ENCODE peak calls at places on chromosomes 16 and 17, in eight cellular contexts. One of them, this sample, is unnamed. For H3K27me3, the result is how much of the 10 kb centered on the place peaks cover.

GRCh38 chr16:8740775-8741355 is 56.6 kb downstream of the TMEM186 start:
- DNase-seq in heart left ventricle: peak
- DNase-seq in AG04450: no peak
- DNase-seq in hepatocyte: peak
- DNase-seq in upper lobe of right lung: no peak
- DNase-seq in GM23248: no peak
- DNase-seq in brain microvascular endothelial cell: no peak
- DNase-seq in esophagus squamous epithelium: no peak
- DNase-seq in this sample: peak

GRCh38 chr17:7258731-7259554 is 3.3 kb downstream of the CLDN7 start:
- DNase-seq in heart left ventricle: no peak
- DNase-seq in AG04450: no peak
- DNase-seq in hepatocyte: peak
- DNase-seq in upper lobe of right lung: peak
- DNase-seq in GM23248: peak
- DNase-seq in brain microvascular endothelial cell: no peak
- DNase-seq in esophagus squamous epithelium: no peak
- DNase-seq in this sample: peak

GRCh38 chr17:28646039-28646754 is 1.2 kb upstream of the BLTP2 start:
- DNase-seq in heart left ventricle: no peak
- DNase-seq in AG04450: no peak
- DNase-seq in hepatocyte: peak
- DNase-seq in upper lobe of right lung: no peak
- DNase-seq in GM23248: peak
- DNase-seq in brain microvascular endothelial cell: no peak
- DNase-seq in esophagus squamous epithelium: no peak
- DNase-seq in this sample: peak

GRCh38 chr16:67995423-67995822 is 3.9 kb downstream of the DPEP2 start:
- DNase-seq in heart left ventricle: no peak
- DNase-seq in AG04450: no peak
- DNase-seq in hepatocyte: no peak
- DNase-seq in upper lobe of right lung: no peak
- DNase-seq in GM23248: no peak
- DNase-seq in brain microvascular endothelial cell: no peak
- DNase-seq in esophagus squamous epithelium: no peak
- DNase-seq in this sample: no peak

GRCh38 chr17:4771519-4772234 is at the start of gene TM4SF5:
- DNase-seq in heart left ventricle: no peak
- DNase-seq in AG04450: no peak
- DNase-seq in hepatocyte: peak
- DNase-seq in upper lobe of right lung: no peak
- DNase-seq in GM23248: no peak
- DNase-seq in brain microvascular endothelial cell: no peak
- DNase-seq in esophagus squamous epithelium: no peak
- DNase-seq in this sample: peak

GRCh38 chr16:53415504-53415903 is 18.8 kb upstream of the RBL2 start:
- DNase-seq in heart left ventricle: no peak
- DNase-seq in AG04450: no peak
- DNase-seq in hepatocyte: peak
- DNase-seq in upper lobe of right lung: no peak
- DNase-seq in GM23248: no peak
- DNase-seq in brain microvascular endothelial cell: no peak
- DNase-seq in esophagus squamous epithelium: no peak
- DNase-seq in this sample: peak

GRCh38 chr16:31440511-31441184 is 1.9 kb downstream of the ZNF843 start:
- DNase-seq in heart left ventricle: no peak
- DNase-seq in AG04450: no peak
- DNase-seq in hepatocyte: no peak
- DNase-seq in upper lobe of right lung: no peak
- DNase-seq in GM23248: peak
- DNase-seq in brain microvascular endothelial cell: no peak
- DNase-seq in esophagus squamous epithelium: no peak
- DNase-seq in this sample: no peak

GRCh38 chr17:9002610-9003354 is 18.5 kb upstream of the NTN1 start:
- DNase-seq in heart left ventricle: no peak
- DNase-seq in AG04450: no peak
- DNase-seq in hepatocyte: peak
- DNase-seq in upper lobe of right lung: no peak
- DNase-seq in GM23248: peak
- DNase-seq in brain microvascular endothelial cell: no peak
- DNase-seq in esophagus squamous epithelium: no peak
- DNase-seq in this sample: no peak

GRCh38 chr17:13484020-13484419 is 117.7 kb downstream of the HS3ST3A1 start:
- DNase-seq in heart left ventricle: no peak
- DNase-seq in AG04450: no peak
- DNase-seq in hepatocyte: no peak
- DNase-seq in upper lobe of right lung: no peak
- DNase-seq in GM23248: peak
- DNase-seq in brain microvascular endothelial cell: peak
- DNase-seq in esophagus squamous epithelium: no peak
- DNase-seq in this sample: no peak

GRCh38 chr17:57369509-57369945 is 113.2 kb downstream of the MSI2 start:
- DNase-seq in heart left ventricle: no peak
- DNase-seq in AG04450: no peak
- DNase-seq in hepatocyte: no peak
- DNase-seq in upper lobe of right lung: no peak
- DNase-seq in GM23248: no peak
- DNase-seq in brain microvascular endothelial cell: no peak
- DNase-seq in esophagus squamous epithelium: no peak
- DNase-seq in this sample: no peak

GRCh38 chr17:47317119-47317518 is 6.6 kb upstream of the EFCAB13 start:
- DNase-seq in heart left ventricle: no peak
- DNase-seq in AG04450: no peak
- DNase-seq in hepatocyte: no peak
- DNase-seq in upper lobe of right lung: no peak
- DNase-seq in GM23248: peak
- DNase-seq in brain microvascular endothelial cell: no peak
- DNase-seq in esophagus squamous epithelium: no peak
- DNase-seq in this sample: no peak

GRCh38 chr17:78839762-78840529 is 668 bp downstream of the USP36 start:
- DNase-seq in heart left ventricle: peak
- DNase-seq in AG04450: no peak
- DNase-seq in hepatocyte: peak
- DNase-seq in upper lobe of right lung: peak
- DNase-seq in GM23248: peak
- DNase-seq in brain microvascular endothelial cell: peak
- DNase-seq in esophagus squamous epithelium: no peak
- DNase-seq in this sample: peak

GRCh38 chr17:7393613-7394451 is 493 bp downstream of the PLSCR3 start:
- DNase-seq in heart left ventricle: peak
- DNase-seq in AG04450: no peak
- DNase-seq in hepatocyte: peak
- DNase-seq in upper lobe of right lung: no peak
- DNase-seq in GM23248: peak
- DNase-seq in brain microvascular endothelial cell: no peak
- DNase-seq in esophagus squamous epithelium: no peak
- DNase-seq in this sample: peak

DNA sequence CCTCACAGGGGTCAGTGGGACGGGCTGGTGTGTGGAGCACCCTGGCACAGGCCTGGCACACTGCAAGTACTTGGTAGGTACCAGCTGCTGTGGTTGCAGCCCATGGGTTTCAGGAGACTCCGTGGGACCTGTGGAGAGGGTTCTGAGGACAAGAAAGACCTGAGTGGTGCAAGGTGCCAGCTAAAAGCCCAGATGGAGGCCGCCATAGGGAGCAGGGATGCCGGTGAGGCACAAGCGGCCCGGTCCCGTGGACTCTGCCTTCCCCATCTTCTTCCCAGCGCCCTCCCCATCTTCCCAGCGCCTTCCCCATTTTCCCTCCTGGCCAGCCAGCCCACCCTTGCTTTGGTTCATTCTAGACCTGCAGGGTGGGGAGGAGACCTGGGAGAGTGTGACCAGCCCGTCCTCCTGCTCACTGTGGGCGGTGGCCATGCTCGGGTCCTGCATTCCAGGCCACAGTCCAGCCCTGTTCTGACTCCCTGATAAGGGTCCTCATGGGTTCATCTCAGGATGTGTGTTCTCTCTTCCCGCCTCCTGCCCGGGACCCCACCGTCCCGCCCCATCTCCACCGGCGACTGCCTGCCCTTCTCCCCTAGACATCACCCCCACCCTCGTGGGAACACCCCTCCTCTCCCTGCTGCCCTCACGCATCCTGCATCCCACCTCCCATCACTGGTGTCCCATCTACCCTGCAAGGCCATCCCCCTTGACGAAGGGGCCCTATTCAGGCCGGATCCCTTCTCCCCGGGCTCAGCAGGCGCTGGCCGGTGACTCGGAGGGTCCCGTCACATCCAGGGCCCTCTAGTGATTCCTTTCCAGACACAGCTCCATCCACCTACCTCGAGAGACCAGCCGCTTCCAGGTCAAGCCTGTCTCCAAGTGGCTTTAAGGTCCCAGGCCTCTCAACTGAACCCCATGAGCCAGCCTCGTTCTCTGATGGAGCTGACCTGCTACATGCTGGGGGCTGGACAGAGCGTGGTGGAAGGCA is 3.4 kb downstream of the ZNF469 start:
- DNase-seq in heart left ventricle: peak
- DNase-seq in AG04450: no peak
- DNase-seq in hepatocyte: no peak
- DNase-seq in upper lobe of right lung: peak
- DNase-seq in GM23248: no peak
- DNase-seq in brain microvascular endothelial cell: no peak
- DNase-seq in esophagus squamous epithelium: no peak
- DNase-seq in this sample: no peak
- H3K27me3 ChIP-seq in heart left ventricle: under half
- H3K27me3 ChIP-seq in AG04450: under half
- H3K27me3 ChIP-seq in hepatocyte: under half
- H3K27me3 ChIP-seq in upper lobe of right lung: under half
- H3K27me3 ChIP-seq in GM23248: under half
- H3K27me3 ChIP-seq in brain microvascular endothelial cell: under half
- H3K27me3 ChIP-seq in esophagus squamous epithelium: under half
- H3K27me3 ChIP-seq in this sample: under half

DNA sequence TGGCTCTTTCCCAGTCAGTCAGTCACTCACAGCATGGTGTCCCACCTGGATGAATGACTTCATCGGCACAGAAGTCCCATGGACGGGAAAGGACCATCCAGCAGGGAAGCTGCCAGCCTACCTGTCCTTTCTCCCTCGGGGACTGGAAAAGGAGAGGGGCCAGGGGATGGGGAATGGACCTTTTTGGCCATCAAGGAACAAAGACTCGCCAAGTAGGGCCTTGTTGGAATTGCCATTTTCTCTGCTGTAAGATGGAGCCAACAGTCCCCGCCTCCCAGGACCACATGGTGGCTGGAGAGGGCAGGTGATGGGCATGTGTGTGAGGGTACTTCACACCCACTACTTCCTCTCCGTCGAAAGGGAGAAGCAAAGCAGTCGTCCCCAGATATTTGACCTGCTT is 67.8 kb upstream of the LHX1 start:
- DNase-seq in heart left ventricle: no peak
- DNase-seq in AG04450: no peak
- DNase-seq in hepatocyte: no peak
- DNase-seq in upper lobe of right lung: no peak
- DNase-seq in GM23248: no peak
- DNase-seq in brain microvascular endothelial cell: no peak
- DNase-seq in esophagus squamous epithelium: no peak
- DNase-seq in this sample: no peak
- H3K27ac ChIP-seq in heart left ventricle: no peak
- H3K27ac ChIP-seq in AG04450: no peak
- H3K27ac ChIP-seq in hepatocyte: no peak
- H3K27ac ChIP-seq in upper lobe of right lung: no peak
- H3K27ac ChIP-seq in GM23248: no peak
- H3K27ac ChIP-seq in brain microvascular endothelial cell: no peak
- H3K27ac ChIP-seq in esophagus squamous epithelium: no peak
- H3K27ac ChIP-seq in this sample: no peak

GRCh38 chr16:49439676-49440075 is 66.1 kb downstream of the C16orf78 start:
- DNase-seq in heart left ventricle: no peak
- DNase-seq in AG04450: no peak
- DNase-seq in hepatocyte: no peak
- DNase-seq in upper lobe of right lung: no peak
- DNase-seq in GM23248: no peak
- DNase-seq in brain microvascular endothelial cell: no peak
- DNase-seq in esophagus squamous epithelium: no peak
- DNase-seq in this sample: no peak

GRCh38 chr16:49441366-49441780 is 67.8 kb downstream of the C16orf78 start:
- DNase-seq in heart left ventricle: peak
- DNase-seq in AG04450: no peak
- DNase-seq in hepatocyte: peak
- DNase-seq in upper lobe of right lung: no peak
- DNase-seq in GM23248: no peak
- DNase-seq in brain microvascular endothelial cell: no peak
- DNase-seq in esophagus squamous epithelium: no peak
- DNase-seq in this sample: peak

GRCh38 chr16:49442805-49443204 is 69.2 kb downstream of the C16orf78 start:
- DNase-seq in heart left ventricle: no peak
- DNase-seq in AG04450: no peak
- DNase-seq in hepatocyte: no peak
- DNase-seq in upper lobe of right lung: no peak
- DNase-seq in GM23248: no peak
- DNase-seq in brain microvascular endothelial cell: no peak
- DNase-seq in esophagus squamous epithelium: no peak
- DNase-seq in this sample: no peak

GRCh38 chr16:49439050-49439449 is 65.4 kb downstream of the C16orf78 start:
- DNase-seq in heart left ventricle: no peak
- DNase-seq in AG04450: no peak
- DNase-seq in hepatocyte: no peak
- DNase-seq in upper lobe of right lung: no peak
- DNase-seq in GM23248: no peak
- DNase-seq in brain microvascular endothelial cell: no peak
- DNase-seq in esophagus squamous epithelium: no peak
- DNase-seq in this sample: no peak

GRCh38 chr16:49440156-49441065 is 66.8 kb downstream of the C16orf78 start:
- DNase-seq in heart left ventricle: no peak
- DNase-seq in AG04450: no peak
- DNase-seq in hepatocyte: no peak
- DNase-seq in upper lobe of right lung: no peak
- DNase-seq in GM23248: no peak
- DNase-seq in brain microvascular endothelial cell: no peak
- DNase-seq in esophagus squamous epithelium: no peak
- DNase-seq in this sample: no peak
- H3K27me3 ChIP-seq in heart left ventricle: under half
- H3K27me3 ChIP-seq in AG04450: under half
- H3K27me3 ChIP-seq in hepatocyte: under half
- H3K27me3 ChIP-seq in upper lobe of right lung: under half
- H3K27me3 ChIP-seq in GM23248: under half
- H3K27me3 ChIP-seq in brain microvascular endothelial cell: under half
- H3K27me3 ChIP-seq in esophagus squamous epithelium: under half
- H3K27me3 ChIP-seq in this sample: under half

DNA sequence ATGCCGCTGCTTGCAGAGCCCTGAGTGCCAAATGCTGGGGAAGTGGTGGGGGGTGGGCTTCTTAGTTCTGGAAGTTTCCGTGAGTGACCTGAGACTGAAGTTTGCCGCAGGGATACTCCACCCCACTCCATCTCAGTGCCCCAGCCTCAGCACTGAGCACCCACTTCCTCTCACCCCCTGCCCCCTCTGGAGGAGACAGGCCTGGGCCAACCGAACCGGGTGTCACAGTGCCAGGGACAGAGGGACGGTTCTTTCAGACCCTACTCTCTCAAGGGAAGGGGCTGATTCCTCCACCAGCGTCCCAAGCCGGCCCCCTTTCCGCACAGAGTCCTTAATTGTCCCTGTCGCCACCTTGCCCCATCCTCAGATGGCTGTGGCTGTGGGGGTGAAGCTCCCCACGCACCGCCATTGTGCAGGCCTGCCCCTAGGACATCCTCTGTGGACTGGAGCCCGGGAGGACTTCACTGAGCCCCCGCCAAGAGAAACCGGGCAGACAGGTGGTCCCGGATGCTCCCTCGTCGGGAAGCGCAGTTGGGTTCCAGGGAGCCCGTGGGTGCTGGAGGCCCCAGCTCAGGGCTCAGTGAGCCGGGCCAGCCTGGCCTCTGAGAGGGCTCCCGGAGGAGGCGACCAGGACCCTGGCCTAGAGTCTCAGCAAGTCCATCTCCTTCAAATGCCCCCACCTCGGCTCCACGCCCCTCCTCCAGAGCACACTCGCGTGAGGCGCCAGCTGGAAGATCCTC is 1.6 kb upstream of the KREMEN2 start:
- DNase-seq in heart left ventricle: no peak
- DNase-seq in AG04450: no peak
- DNase-seq in hepatocyte: no peak
- DNase-seq in upper lobe of right lung: no peak
- DNase-seq in GM23248: no peak
- DNase-seq in brain microvascular endothelial cell: no peak
- DNase-seq in esophagus squamous epithelium: no peak
- DNase-seq in this sample: no peak
- H3K27ac ChIP-seq in heart left ventricle: no peak
- H3K27ac ChIP-seq in AG04450: no peak
- H3K27ac ChIP-seq in hepatocyte: no peak
- H3K27ac ChIP-seq in upper lobe of right lung: no peak
- H3K27ac ChIP-seq in GM23248: no peak
- H3K27ac ChIP-seq in brain microvascular endothelial cell: no peak
- H3K27ac ChIP-seq in esophagus squamous epithelium: no peak
- H3K27ac ChIP-seq in this sample: no peak